ENCODE peak calls at places on chromosomes 5 and 9, in four cellular contexts. Q is sigmoid colon, P is stomach, C is IMR-90. G is an unnamed sample.

GRCh38 chr5:848671-849111 is 2.1 kb downstream of the ZDHHC11 start:
- DNase-seq in Q (peak), C (no peak), P (no peak), G (peak)

GRCh38 chr9:126219717-126220116 is 106.9 kb upstream of the MVB12B start:
- DNase-seq in Q (no peak), C (no peak), P (no peak), G (no peak)

GRCh38 chr9:127397722-127398647 is 1.0 kb downstream of the SLC2A8 start:
- DNase-seq in C (peak), Q (peak), P (peak), G (no peak)

GRCh38 chr5:137619191-137619870 is 116.6 kb downstream of the KLHL3 start:
- DNase-seq in Q (peak), P (no peak), C (peak), G (peak)

GRCh38 chr5:59768204-59769040 is 125.1 kb downstream of the PDE4D start:
- DNase-seq in Q (peak), C (peak), P (peak), G (peak)

GRCh38 chr5:131379723-131380122 is 115.9 kb downstream of the CDC42SE2 start:
- DNase-seq in P (no peak), Q (no peak), C (peak), G (no peak)

GRCh38 chr9:114336157-114336556 is 6.5 kb downstream of the ORM2 start:
- DNase-seq in Q (no peak), C (no peak), P (no peak), G (no peak)

GRCh38 chr5:103260951-103261350 is 2.4 kb downstream of the MACIR start:
- DNase-seq in Q (no peak), P (no peak), C (no peak), G (no peak)

GRCh38 chr5:96661101-96661840 is 905 bp upstream of the CAST start:
- DNase-seq in P (no peak), Q (peak), C (peak), G (no peak)

DNA sequence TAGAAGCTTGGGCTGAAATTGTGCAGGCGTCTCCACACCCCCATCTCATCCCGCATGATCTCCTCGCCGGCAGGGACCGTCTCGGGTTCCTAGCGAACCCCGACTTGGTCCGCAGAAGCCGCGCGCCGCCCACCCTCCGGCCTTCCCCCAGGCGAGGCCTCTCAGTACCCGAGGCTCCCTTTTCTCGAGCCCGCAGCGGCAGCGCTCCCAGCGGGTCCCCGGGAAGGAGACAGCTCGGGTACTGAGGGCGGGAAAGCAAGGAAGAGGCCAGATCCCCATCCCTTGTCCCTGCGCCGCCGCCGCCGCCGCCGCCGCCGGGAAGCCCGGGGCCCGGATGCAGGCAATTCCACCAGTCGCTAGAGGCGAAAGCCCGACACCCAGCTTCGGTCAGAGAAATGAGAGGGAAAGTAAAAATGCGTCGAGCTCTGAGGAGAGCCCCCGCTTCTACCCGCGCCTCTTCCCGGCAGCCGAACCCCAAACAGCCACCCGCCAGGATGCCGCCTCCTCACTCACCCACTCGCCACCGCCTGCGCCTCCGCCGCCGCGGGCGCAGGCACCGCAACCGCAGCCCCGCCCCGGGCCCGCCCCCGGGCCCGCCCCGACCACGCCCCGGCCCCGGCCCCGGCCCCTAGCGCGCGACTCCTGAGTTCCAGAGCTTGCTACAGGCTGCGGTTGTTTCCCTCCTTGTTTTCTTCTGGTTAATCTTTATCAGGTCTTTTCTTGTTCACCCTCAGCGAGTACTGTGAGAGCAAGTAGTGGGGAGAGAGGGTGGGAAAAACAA is at the start of gene C9orf72:
- DNase-seq in P (peak), C (peak), Q (peak), G (peak)
- TF ChIP-seq POLR2A in P (peak), C (peak), Q (peak), G (peak)

GRCh38 chr5:123176938-123177275 is 87.9 kb downstream of the PRDM6 start:
- DNase-seq in P (no peak), C (peak), Q (no peak), G (no peak)
- H3K4me3 ChIP-seq in P (no peak), C (no peak), Q (no peak), G (no peak)

GRCh38 chr9:137953683-137954438 is 76.3 kb downstream of the CACNA1B start:
- DNase-seq in P (no peak), C (no peak), Q (no peak), G (peak)

GRCh38 chr9:137952976-137953666 is 75.5 kb downstream of the CACNA1B start:
- DNase-seq in C (no peak), P (no peak), Q (no peak), G (no peak)

GRCh38 chr9:137951107-137951506 is 73.5 kb downstream of the CACNA1B start:
- DNase-seq in P (no peak), Q (no peak), C (no peak), G (no peak)

GRCh38 chr9:137949260-137949659 is 71.7 kb downstream of the CACNA1B start:
- DNase-seq in C (no peak), P (no peak), Q (no peak), G (no peak)

DNA sequence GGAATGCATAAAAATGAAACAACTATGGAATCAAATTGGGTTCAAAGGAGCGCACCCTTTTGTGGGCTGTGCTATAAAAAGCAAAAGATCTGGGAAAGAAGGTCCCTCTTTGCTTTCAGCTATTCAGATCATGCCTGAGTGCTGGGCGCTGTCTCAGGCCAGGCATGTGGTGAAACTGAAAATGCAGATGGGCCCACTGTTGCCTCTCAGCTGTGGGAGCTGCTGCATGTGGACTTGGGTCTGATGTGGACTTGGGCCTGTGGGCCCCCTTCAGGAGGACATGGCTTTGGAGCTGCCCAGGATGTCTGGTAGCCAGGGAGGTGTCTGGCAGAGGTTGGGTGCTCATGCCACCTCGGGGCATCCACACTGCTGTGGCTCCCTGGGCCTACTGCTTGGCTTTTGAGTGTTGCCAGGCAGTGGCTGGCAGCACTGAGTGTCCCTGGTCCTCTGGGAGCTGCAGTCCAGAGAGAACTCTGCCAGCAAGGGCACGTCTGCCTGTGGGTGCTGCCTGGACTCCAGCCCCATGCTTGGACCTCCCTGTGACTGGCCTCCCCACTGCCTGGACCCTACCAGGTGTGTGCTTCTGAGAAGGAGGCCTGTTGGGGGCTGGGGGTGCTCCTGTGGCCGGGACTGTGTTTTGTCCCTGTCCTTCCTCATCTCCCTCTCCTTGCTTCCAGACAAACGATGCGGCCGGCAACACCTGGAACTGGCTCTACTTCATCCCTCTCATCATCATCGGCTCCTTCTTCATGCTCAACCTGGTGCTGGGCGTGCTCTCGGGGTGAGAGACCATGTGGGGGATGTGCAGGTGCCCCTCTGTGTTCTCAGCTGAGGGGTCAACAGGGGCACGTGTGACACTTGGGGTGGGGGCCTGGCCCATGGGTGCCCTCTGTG is 74.3 kb downstream of the CACNA1B start:
- DNase-seq in C (no peak), P (no peak), Q (no peak), G (no peak)
- TF ChIP-seq CTCF in C (no peak), P (no peak), Q (no peak), G (no peak)

GRCh38 chr9:89420397-89420796 is 77.5 kb downstream of the SEMA4D start:
- DNase-seq in P (no peak), Q (no peak), C (no peak), G (no peak)

GRCh38 chr9:89421595-89421994 is 76.3 kb downstream of the SEMA4D start:
- DNase-seq in Q (no peak), P (no peak), C (peak), G (no peak)

GRCh38 chr9:89419978-89420394 is 77.9 kb downstream of the SEMA4D start:
- DNase-seq in Q (peak), C (no peak), P (no peak), G (no peak)

GRCh38 chr9:89418112-89418872 is 79.6 kb downstream of the SEMA4D start:
- DNase-seq in P (no peak), Q (no peak), C (no peak), G (no peak)

DNA sequence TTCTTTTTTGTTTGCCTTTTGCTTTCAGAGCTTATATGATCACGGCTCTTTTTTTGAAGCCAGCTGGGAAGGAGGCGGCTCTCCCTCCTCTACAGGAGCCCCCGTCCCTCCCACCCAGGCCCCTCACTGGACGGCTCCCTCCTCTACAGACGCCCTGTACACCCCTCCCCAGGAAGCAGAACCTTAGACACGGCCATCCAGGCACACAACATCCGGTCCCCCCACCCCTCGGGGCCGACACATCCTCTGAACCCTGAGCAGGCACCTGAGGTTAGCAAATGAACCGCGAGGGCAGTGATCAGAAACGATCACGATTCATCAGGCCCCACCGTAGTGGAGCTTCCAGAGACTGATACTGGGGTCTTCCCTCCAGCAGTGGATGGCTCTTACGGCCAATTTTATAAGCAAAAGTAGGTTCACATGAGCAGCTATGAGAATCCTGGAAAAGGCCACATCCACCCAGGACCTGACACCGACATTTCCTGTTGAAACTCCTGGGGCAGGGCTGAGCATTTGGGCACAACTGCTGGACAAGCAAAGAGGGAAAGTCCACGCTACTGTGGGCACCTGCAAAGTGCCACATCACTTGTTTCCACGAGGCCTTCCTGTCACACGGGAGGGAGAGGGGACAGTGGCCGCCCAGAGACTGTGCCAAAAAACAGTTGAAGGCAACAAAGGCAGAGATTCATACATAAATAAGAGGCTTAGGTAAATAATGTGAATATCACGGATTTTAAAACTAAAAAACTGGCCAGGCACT is 78.9 kb downstream of the SEMA4D start:
- DNase-seq in C (no peak), P (no peak), Q (no peak), G (peak)
- TF ChIP-seq POLR2A in C (no peak), P (no peak), Q (no peak), G (no peak)

GRCh38 chr5:143119301-143119769 is 284.2 kb downstream of the NR3C1 start:
- DNase-seq in Q (no peak), C (peak), P (no peak), G (no peak)
- H3K4me3 ChIP-seq in Q (no peak), C (no peak), P (no peak), G (no peak)

GRCh38 chr9:34016149-34016548 is 32.5 kb downstream of the UBAP2 start:
- DNase-seq in P (no peak), Q (no peak), C (no peak), G (no peak)

DNA sequence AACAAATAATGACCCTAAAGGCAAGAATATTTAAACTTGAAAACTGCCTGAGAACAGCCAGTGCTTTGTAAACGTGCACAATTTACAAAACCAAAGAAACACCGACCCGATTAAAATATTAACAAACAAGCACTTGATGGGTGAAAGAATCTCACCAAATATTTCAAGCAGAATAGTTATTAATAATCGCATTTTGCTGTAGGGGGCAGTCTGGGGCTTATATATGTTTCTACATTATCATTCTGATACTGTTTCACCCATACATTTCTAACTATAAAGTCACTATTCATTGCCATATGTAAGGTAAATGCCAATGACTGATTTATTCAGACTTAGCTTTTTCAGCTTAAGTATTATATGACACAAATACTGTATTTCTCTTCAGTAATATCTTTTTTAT is 37.7 kb downstream of the UBAP2 start:
- DNase-seq in C (no peak), Q (no peak), P (no peak), G (no peak)
- TF ChIP-seq CTCF in C (peak), Q (no peak), P (no peak), G (no peak)

DNA sequence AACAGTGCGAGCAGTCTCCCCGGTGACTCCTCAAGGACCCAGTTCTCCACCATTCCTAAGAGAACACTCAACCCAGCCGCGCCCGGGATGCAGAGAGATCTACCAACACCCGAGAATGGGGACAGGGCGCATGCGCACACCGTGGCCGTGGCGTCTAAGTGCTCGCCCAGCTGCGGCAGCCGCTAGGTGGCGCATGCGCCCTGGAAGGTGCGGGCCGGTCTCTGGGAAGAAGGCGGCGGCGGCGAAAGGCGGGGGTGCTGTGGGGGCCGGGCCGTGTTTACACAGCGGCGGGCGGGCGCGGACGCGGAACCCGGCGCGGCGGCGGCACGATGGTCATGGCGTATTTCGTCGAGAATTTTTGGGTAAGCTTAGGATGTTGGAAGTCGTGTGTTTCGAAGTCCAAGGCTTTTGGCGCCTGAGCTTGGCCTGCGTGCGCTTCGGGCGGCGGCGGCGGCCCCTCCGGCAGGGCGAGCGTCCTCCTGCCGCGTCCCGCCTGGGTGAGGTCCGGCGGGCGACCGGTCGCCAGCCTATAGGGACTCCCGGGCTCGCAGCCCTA is at the start of gene FCHO2:
- DNase-seq in C (peak), Q (peak), P (peak), G (peak)
- TF ChIP-seq POLR2A in C (peak), Q (peak), P (no peak), G (no peak)

GRCh38 chr9:98941946-98942523 is 1.7 kb upstream of the COL15A1 start:
- DNase-seq in P (no peak), Q (no peak), C (no peak), G (peak)

GRCh38 chr9:98942906-98943681 is 613 bp upstream of the COL15A1 start:
- DNase-seq in C (no peak), P (no peak), Q (no peak), G (no peak)

GRCh38 chr9:98940278-98940677 is 3.4 kb upstream of the COL15A1 start:
- DNase-seq in P (no peak), C (no peak), Q (no peak), G (no peak)

GRCh38 chr9:98943682-98944129 is at the start of gene COL15A1:
- DNase-seq in Q (peak), P (no peak), C (no peak), G (peak)

GRCh38 chr9:98944130-98945074 is 695 bp downstream of the COL15A1 start:
- DNase-seq in C (no peak), P (no peak), Q (peak), G (peak)
- H3K4me3 ChIP-seq in C (peak), P (peak), Q (peak), G (peak)